ENCODE peak calls at places on chromosomes 2 and 18, in nine cellular contexts. One of them, this sample, is unnamed.

GRCh38 chr2:59463401-59463800 is 1090.1 kb downstream of the BCL11A start:
- DNase-seq in heart right ventricle: no peak
- DNase-seq in nephron progenitor cell: peak; percentile 5
- DNase-seq in mucosa of descending colon: no peak
- DNase-seq in AG04450: no peak
- DNase-seq in B cell: no peak
- DNase-seq in HL-60: no peak
- DNase-seq in right atrium auricular region: no peak
- DNase-seq in cardiac fibroblast: no peak
- DNase-seq in this sample: no peak

GRCh38 chr2:207897541-207898353 is 127.6 kb downstream of the PLEKHM3 start:
- DNase-seq in HL-60: no peak
- DNase-seq in heart right ventricle: no peak
- DNase-seq in B cell: no peak
- DNase-seq in right atrium auricular region: no peak
- DNase-seq in AG04450: no peak
- DNase-seq in mucosa of descending colon: no peak
- DNase-seq in cardiac fibroblast: no peak
- DNase-seq in nephron progenitor cell: no peak
- DNase-seq in this sample: no peak

GRCh38 chr2:159572459-159572858 is 43.9 kb downstream of the BAZ2B start:
- DNase-seq in heart right ventricle: no peak
- DNase-seq in AG04450: no peak
- DNase-seq in B cell: no peak
- DNase-seq in nephron progenitor cell: no peak
- DNase-seq in cardiac fibroblast: no peak
- DNase-seq in mucosa of descending colon: no peak
- DNase-seq in HL-60: no peak
- DNase-seq in right atrium auricular region: no peak
- DNase-seq in this sample: no peak

GRCh38 chr2:218130373-218130772 is 4.5 kb downstream of the CXCR2 start:
- DNase-seq in mucosa of descending colon: no peak
- DNase-seq in heart right ventricle: no peak
- DNase-seq in B cell: no peak
- DNase-seq in nephron progenitor cell: no peak
- DNase-seq in AG04450: no peak
- DNase-seq in cardiac fibroblast: no peak
- DNase-seq in HL-60: no peak
- DNase-seq in right atrium auricular region: no peak
- DNase-seq in this sample: no peak

GRCh38 chr2:161075701-161076100 is 84.5 kb upstream of the TANK start:
- DNase-seq in nephron progenitor cell: no peak
- DNase-seq in B cell: no peak
- DNase-seq in AG04450: no peak
- DNase-seq in heart right ventricle: no peak
- DNase-seq in right atrium auricular region: no peak
- DNase-seq in mucosa of descending colon: no peak
- DNase-seq in cardiac fibroblast: no peak
- DNase-seq in HL-60: no peak
- DNase-seq in this sample: no peak

GRCh38 chr18:6414723-6415362 is at the start of gene L3MBTL4:
- DNase-seq in HL-60: no peak
- DNase-seq in right atrium auricular region: no peak
- DNase-seq in cardiac fibroblast: no peak
- DNase-seq in heart right ventricle: peak; percentile 16
- DNase-seq in mucosa of descending colon: peak; percentile 78
- DNase-seq in nephron progenitor cell: peak; percentile 52
- DNase-seq in AG04450: no peak
- DNase-seq in B cell: peak; percentile 68
- DNase-seq in this sample: no peak

GRCh38 chr18:54436501-54436900 is 78.8 kb downstream of the C18orf54 start:
- DNase-seq in nephron progenitor cell: no peak
- DNase-seq in cardiac fibroblast: no peak
- DNase-seq in AG04450: no peak
- DNase-seq in heart right ventricle: no peak
- DNase-seq in right atrium auricular region: no peak
- DNase-seq in HL-60: no peak
- DNase-seq in B cell: no peak
- DNase-seq in mucosa of descending colon: no peak
- DNase-seq in this sample: no peak

GRCh38 chr2:220076734-220077133 is 449.3 kb downstream of the SLC4A3 start:
- DNase-seq in nephron progenitor cell: no peak
- DNase-seq in heart right ventricle: peak; percentile 7
- DNase-seq in mucosa of descending colon: no peak
- DNase-seq in AG04450: no peak
- DNase-seq in cardiac fibroblast: peak; percentile 60
- DNase-seq in B cell: no peak
- DNase-seq in right atrium auricular region: peak; percentile 74
- DNase-seq in HL-60: no peak
- DNase-seq in this sample: no peak

GRCh38 chr18:49898421-49898820 is 85.1 kb upstream of the ACAA2 start:
- DNase-seq in nephron progenitor cell: peak; percentile 88
- DNase-seq in cardiac fibroblast: peak; percentile 82
- DNase-seq in mucosa of descending colon: no peak
- DNase-seq in B cell: peak; percentile 27
- DNase-seq in HL-60: peak; percentile 18
- DNase-seq in right atrium auricular region: no peak
- DNase-seq in AG04450: peak; percentile 26
- DNase-seq in heart right ventricle: peak; percentile 60
- DNase-seq in this sample: no peak

GRCh38 chr2:190980630-190981214 is 33.2 kb downstream of the STAT1 start:
- DNase-seq in heart right ventricle: no peak
- DNase-seq in AG04450: no peak
- DNase-seq in nephron progenitor cell: no peak
- DNase-seq in B cell: no peak
- DNase-seq in HL-60: no peak
- DNase-seq in cardiac fibroblast: no peak
- DNase-seq in mucosa of descending colon: no peak
- DNase-seq in right atrium auricular region: no peak
- DNase-seq in this sample: no peak

GRCh38 chr2:121388371-121388770 is 103.4 kb upstream of the TFCP2L1 start:
- DNase-seq in HL-60: no peak
- DNase-seq in cardiac fibroblast: no peak
- DNase-seq in nephron progenitor cell: no peak
- DNase-seq in B cell: no peak
- DNase-seq in AG04450: no peak
- DNase-seq in right atrium auricular region: no peak
- DNase-seq in mucosa of descending colon: no peak
- DNase-seq in heart right ventricle: no peak
- DNase-seq in this sample: no peak

GRCh38 chr2:241561811-241562210 is 3.3 kb downstream of the BOK start:
- DNase-seq in mucosa of descending colon: peak; percentile 53
- DNase-seq in B cell: no peak
- DNase-seq in right atrium auricular region: peak; percentile 68
- DNase-seq in cardiac fibroblast: peak; percentile 55
- DNase-seq in AG04450: no peak
- DNase-seq in nephron progenitor cell: no peak
- DNase-seq in HL-60: no peak
- DNase-seq in heart right ventricle: peak; percentile 50
- DNase-seq in this sample: no peak

GRCh38 chr2:57141269-57141668 is 905.3 kb upstream of the VRK2 start:
- DNase-seq in cardiac fibroblast: no peak
- DNase-seq in heart right ventricle: no peak
- DNase-seq in AG04450: no peak
- DNase-seq in mucosa of descending colon: no peak
- DNase-seq in right atrium auricular region: no peak
- DNase-seq in HL-60: no peak
- DNase-seq in B cell: no peak
- DNase-seq in nephron progenitor cell: no peak
- DNase-seq in this sample: no peak

GRCh38 chr2:134623796-134624195 is 95.0 kb downstream of the TMEM163 start:
- DNase-seq in right atrium auricular region: no peak
- DNase-seq in mucosa of descending colon: no peak
- DNase-seq in HL-60: peak; percentile 25
- DNase-seq in nephron progenitor cell: no peak
- DNase-seq in AG04450: no peak
- DNase-seq in heart right ventricle: no peak
- DNase-seq in B cell: peak; percentile 16
- DNase-seq in cardiac fibroblast: no peak
- DNase-seq in this sample: no peak

GRCh38 chr2:169182573-169182972 is 113.2 kb downstream of the DHRS9 start:
- DNase-seq in AG04450: no peak
- DNase-seq in mucosa of descending colon: no peak
- DNase-seq in heart right ventricle: no peak
- DNase-seq in HL-60: no peak
- DNase-seq in cardiac fibroblast: no peak
- DNase-seq in right atrium auricular region: no peak
- DNase-seq in B cell: no peak
- DNase-seq in nephron progenitor cell: no peak
- DNase-seq in this sample: no peak

GRCh38 chr2:29174937-29175336 is 59.7 kb downstream of the CLIP4 start:
- DNase-seq in nephron progenitor cell: no peak
- DNase-seq in AG04450: no peak
- DNase-seq in B cell: no peak
- DNase-seq in mucosa of descending colon: no peak
- DNase-seq in HL-60: no peak
- DNase-seq in cardiac fibroblast: no peak
- DNase-seq in right atrium auricular region: no peak
- DNase-seq in heart right ventricle: no peak
- DNase-seq in this sample: no peak

GRCh38 chr2:142825861-142826260 is 51.6 kb upstream of the KYNU start:
- DNase-seq in heart right ventricle: no peak
- DNase-seq in cardiac fibroblast: no peak
- DNase-seq in right atrium auricular region: no peak
- DNase-seq in AG04450: no peak
- DNase-seq in nephron progenitor cell: no peak
- DNase-seq in HL-60: no peak
- DNase-seq in B cell: no peak
- DNase-seq in mucosa of descending colon: no peak
- DNase-seq in this sample: no peak

GRCh38 chr2:189574793-189575475 is 5.7 kb downstream of the SLC40A1 start:
- DNase-seq in HL-60: no peak
- DNase-seq in B cell: no peak
- DNase-seq in mucosa of descending colon: no peak
- DNase-seq in right atrium auricular region: no peak
- DNase-seq in nephron progenitor cell: no peak
- DNase-seq in cardiac fibroblast: no peak
- DNase-seq in AG04450: no peak
- DNase-seq in heart right ventricle: no peak
- DNase-seq in this sample: no peak

GRCh38 chr2:189566046-189566445 is 14.5 kb downstream of the SLC40A1 start:
- DNase-seq in B cell: no peak
- DNase-seq in AG04450: no peak
- DNase-seq in heart right ventricle: no peak
- DNase-seq in right atrium auricular region: no peak
- DNase-seq in HL-60: no peak
- DNase-seq in cardiac fibroblast: peak; percentile 71
- DNase-seq in nephron progenitor cell: no peak
- DNase-seq in mucosa of descending colon: no peak
- DNase-seq in this sample: no peak

GRCh38 chr2:189570565-189570964 is 10.0 kb downstream of the SLC40A1 start:
- DNase-seq in heart right ventricle: no peak
- DNase-seq in mucosa of descending colon: no peak
- DNase-seq in AG04450: peak; percentile 59
- DNase-seq in cardiac fibroblast: peak; percentile 59
- DNase-seq in HL-60: no peak
- DNase-seq in right atrium auricular region: no peak
- DNase-seq in nephron progenitor cell: no peak
- DNase-seq in B cell: no peak
- DNase-seq in this sample: no peak

GRCh38 chr2:189569295-189569925 is 11.2 kb downstream of the SLC40A1 start:
- DNase-seq in nephron progenitor cell: no peak
- DNase-seq in heart right ventricle: no peak
- DNase-seq in B cell: no peak
- DNase-seq in HL-60: no peak
- DNase-seq in right atrium auricular region: no peak
- DNase-seq in mucosa of descending colon: no peak
- DNase-seq in cardiac fibroblast: peak; percentile 26
- DNase-seq in AG04450: no peak
- DNase-seq in this sample: no peak
- TF ChIP-seq CTCF in nephron progenitor cell: no peak
- TF ChIP-seq CTCF in heart right ventricle: no peak
- TF ChIP-seq CTCF in B cell: no peak
- TF ChIP-seq CTCF in HL-60: no peak
- TF ChIP-seq CTCF in right atrium auricular region: peak; percentile 43
- TF ChIP-seq CTCF in mucosa of descending colon: no peak
- TF ChIP-seq CTCF in cardiac fibroblast: no peak
- TF ChIP-seq CTCF in AG04450: peak; percentile 33
- TF ChIP-seq CTCF in this sample: no peak

GRCh38 chr2:69914235-69915049 is 467 bp upstream of the MXD1 start:
- DNase-seq in right atrium auricular region: peak; percentile 100
- DNase-seq in HL-60: peak; percentile 100
- DNase-seq in nephron progenitor cell: peak; percentile 99
- DNase-seq in B cell: peak; percentile 98
- DNase-seq in cardiac fibroblast: peak; percentile 100
- DNase-seq in mucosa of descending colon: peak; percentile 99
- DNase-seq in heart right ventricle: peak; percentile 100
- DNase-seq in AG04450: peak; percentile 100
- DNase-seq in this sample: peak; percentile 99
- TF ChIP-seq CTCF in right atrium auricular region: peak; percentile 54
- TF ChIP-seq CTCF in HL-60: no peak
- TF ChIP-seq CTCF in nephron progenitor cell: no peak
- TF ChIP-seq CTCF in B cell: no peak
- TF ChIP-seq CTCF in cardiac fibroblast: no peak
- TF ChIP-seq CTCF in mucosa of descending colon: peak; percentile 18
- TF ChIP-seq CTCF in heart right ventricle: no peak
- TF ChIP-seq CTCF in AG04450: no peak
- TF ChIP-seq CTCF in this sample: no peak

GRCh38 chr18:67513285-67513684 is 3.2 kb downstream of the DSEL start:
- DNase-seq in HL-60: no peak
- DNase-seq in AG04450: no peak
- DNase-seq in nephron progenitor cell: no peak
- DNase-seq in right atrium auricular region: no peak
- DNase-seq in B cell: peak; percentile 11
- DNase-seq in mucosa of descending colon: no peak
- DNase-seq in cardiac fibroblast: peak; percentile 38
- DNase-seq in heart right ventricle: no peak
- DNase-seq in this sample: no peak
- TF ChIP-seq CTCF in HL-60: no peak
- TF ChIP-seq CTCF in AG04450: peak; percentile 6
- TF ChIP-seq CTCF in nephron progenitor cell: no peak
- TF ChIP-seq CTCF in right atrium auricular region: no peak
- TF ChIP-seq CTCF in B cell: peak; percentile 9
- TF ChIP-seq CTCF in mucosa of descending colon: no peak
- TF ChIP-seq CTCF in cardiac fibroblast: peak; percentile 31
- TF ChIP-seq CTCF in heart right ventricle: no peak
- TF ChIP-seq CTCF in this sample: no peak

DNA sequence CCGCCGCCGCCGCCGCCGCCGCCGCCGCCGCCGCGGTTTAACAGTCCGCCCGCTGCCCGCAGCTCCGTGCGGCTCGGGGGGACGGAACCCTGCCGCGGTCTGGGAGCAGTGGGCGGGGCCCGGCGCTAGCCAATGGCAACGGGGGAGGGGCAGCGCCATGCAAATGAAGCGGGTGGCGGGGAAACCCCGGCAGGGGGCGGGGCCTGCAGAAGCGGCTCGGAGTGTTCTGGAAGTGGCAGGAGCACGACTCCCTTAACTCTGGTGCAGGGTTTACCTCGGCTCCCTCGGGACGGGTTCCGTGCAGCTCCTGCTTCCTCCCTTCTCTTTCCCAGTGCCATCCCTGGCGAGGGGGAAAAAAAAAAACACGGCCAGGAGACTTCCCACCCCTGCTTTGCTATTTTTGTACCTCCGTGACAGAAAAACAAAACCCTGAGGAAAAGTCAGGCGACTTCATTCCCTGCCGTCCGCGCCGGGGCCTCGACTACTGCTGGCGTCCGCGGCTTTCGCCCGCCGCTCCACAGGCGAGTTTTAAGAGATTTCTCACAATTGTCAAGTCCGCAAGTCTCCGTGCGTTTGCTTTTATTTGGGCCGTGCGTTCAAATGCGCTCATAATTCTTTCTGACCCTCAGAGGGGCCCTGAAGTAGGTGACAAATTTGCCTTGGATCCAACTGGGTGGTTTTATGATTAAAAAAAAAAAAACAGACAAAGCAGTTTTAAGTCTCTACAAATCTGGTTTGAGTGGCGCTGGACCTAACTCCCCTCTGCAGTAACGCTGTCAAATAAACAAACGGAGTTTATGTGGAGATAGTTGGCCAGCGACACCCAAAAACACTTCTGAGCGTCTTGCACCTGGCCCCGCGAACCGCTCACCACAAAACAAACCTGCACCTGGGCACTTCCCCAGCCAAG is at the start of gene KANSL1L:
- DNase-seq in right atrium auricular region: peak; percentile 99
- DNase-seq in cardiac fibroblast: peak; percentile 97
- DNase-seq in nephron progenitor cell: peak; percentile 100
- DNase-seq in AG04450: peak; percentile 93
- DNase-seq in HL-60: peak; percentile 78
- DNase-seq in B cell: peak; percentile 97
- DNase-seq in mucosa of descending colon: peak; percentile 100
- DNase-seq in heart right ventricle: peak; percentile 99
- DNase-seq in this sample: peak; percentile 100
- TF ChIP-seq CTCF in right atrium auricular region: no peak
- TF ChIP-seq CTCF in cardiac fibroblast: no peak
- TF ChIP-seq CTCF in nephron progenitor cell: no peak
- TF ChIP-seq CTCF in AG04450: no peak
- TF ChIP-seq CTCF in HL-60: no peak
- TF ChIP-seq CTCF in B cell: no peak
- TF ChIP-seq CTCF in mucosa of descending colon: no peak
- TF ChIP-seq CTCF in heart right ventricle: no peak
- TF ChIP-seq CTCF in this sample: no peak